ENCODE peak calls at places on chromosomes 11 and 22, in four cellular contexts. One of them, this sample, is unnamed.
A peak's percentile ranks its signal among the peaks of the same experiment; 100 is the strongest.

GRCh38 chr22:33073989-33074391 is 15.8 kb upstream of the SYN3 start:
- DNase-seq in lung: no peak
- DNase-seq in small intestine: no peak
- DNase-seq in upper lobe of right lung: no peak
- DNase-seq in this sample: no peak

GRCh38 chr11:69326622-69327219 is 32.8 kb downstream of the MYEOV start:
- DNase-seq in lung: no peak
- DNase-seq in small intestine: no peak
- DNase-seq in upper lobe of right lung: peak; percentile 17
- DNase-seq in this sample: no peak

GRCh38 chr11:112352907-112353306 is 92.2 kb upstream of the PLET1 start:
- DNase-seq in lung: no peak
- DNase-seq in small intestine: no peak
- DNase-seq in upper lobe of right lung: no peak
- DNase-seq in this sample: no peak

GRCh38 chr22:45134313-45134712 is 29.4 kb upstream of the NUP50 start:
- DNase-seq in lung: no peak
- DNase-seq in small intestine: no peak
- DNase-seq in upper lobe of right lung: no peak
- DNase-seq in this sample: no peak

GRCh38 chr11:101441747-101442146 is 142.1 kb downstream of the TRPC6 start:
- DNase-seq in lung: peak; percentile 52
- DNase-seq in small intestine: no peak
- DNase-seq in upper lobe of right lung: peak; percentile 66
- DNase-seq in this sample: no peak

GRCh38 chr11:35483131-35483800 is 42.1 kb downstream of the PAMR1 start:
- DNase-seq in lung: no peak
- DNase-seq in small intestine: no peak
- DNase-seq in upper lobe of right lung: no peak
- DNase-seq in this sample: no peak

GRCh38 chr11:102608699-102609098 is 16.4 kb downstream of the MMP20 start:
- DNase-seq in lung: no peak
- DNase-seq in small intestine: peak; percentile 23
- DNase-seq in upper lobe of right lung: no peak
- DNase-seq in this sample: no peak

GRCh38 chr11:113664981-113665710 is 41.0 kb downstream of the TMPRSS5 start:
- DNase-seq in lung: no peak
- DNase-seq in small intestine: peak; percentile 32
- DNase-seq in upper lobe of right lung: no peak
- DNase-seq in this sample: no peak

GRCh38 chr22:50530280-50530856 is 556 bp upstream of the TYMP start:
- DNase-seq in lung: peak; percentile 90
- DNase-seq in small intestine: peak; percentile 87
- DNase-seq in upper lobe of right lung: peak; percentile 96
- DNase-seq in this sample: no peak

GRCh38 chr11:112555491-112556364 is 295.1 kb upstream of the PLET1 start:
- DNase-seq in lung: peak; percentile 63
- DNase-seq in small intestine: peak; percentile 57
- DNase-seq in upper lobe of right lung: peak; percentile 84
- DNase-seq in this sample: peak; percentile 44

GRCh38 chr11:62340269-62340901 is 3.1 kb downstream of the ASRGL1 start:
- DNase-seq in lung: peak; percentile 38
- DNase-seq in small intestine: peak; percentile 69
- DNase-seq in upper lobe of right lung: no peak
- DNase-seq in this sample: peak; percentile 43

GRCh38 chr11:102168483-102168882 is 58.2 kb downstream of the YAP1 start:
- DNase-seq in lung: no peak
- DNase-seq in small intestine: no peak
- DNase-seq in upper lobe of right lung: no peak
- DNase-seq in this sample: no peak

GRCh38 chr22:25930083-25930482 is 188.1 kb downstream of the MYO18B start:
- DNase-seq in lung: no peak
- DNase-seq in small intestine: no peak
- DNase-seq in upper lobe of right lung: no peak
- DNase-seq in this sample: no peak

GRCh38 chr11:34259087-34259486 is 98.7 kb downstream of the ABTB2 start:
- DNase-seq in lung: no peak
- DNase-seq in small intestine: peak; percentile 77
- DNase-seq in upper lobe of right lung: no peak
- DNase-seq in this sample: no peak

GRCh38 chr11:1157645-1158591 is at the start of gene MUC5AC:
- DNase-seq in lung: no peak
- DNase-seq in small intestine: no peak
- DNase-seq in upper lobe of right lung: peak; percentile 60
- DNase-seq in this sample: no peak

GRCh38 chr11:69008774-69009440 is 4.1 kb downstream of the MRGPRF start:
- DNase-seq in lung: peak; percentile 65
- DNase-seq in small intestine: peak; percentile 81
- DNase-seq in upper lobe of right lung: peak; percentile 69
- DNase-seq in this sample: peak; percentile 72

GRCh38 chr22:49400136-49400865 is 427.4 kb downstream of the BRD1 start:
- DNase-seq in lung: no peak
- DNase-seq in small intestine: no peak
- DNase-seq in upper lobe of right lung: no peak
- DNase-seq in this sample: no peak

GRCh38 chr11:13429836-13430235 is 33.2 kb downstream of the BTBD10 start:
- DNase-seq in lung: no peak
- DNase-seq in small intestine: no peak
- DNase-seq in upper lobe of right lung: no peak
- DNase-seq in this sample: no peak

GRCh38 chr11:64296830-64297721 is 3.1 kb upstream of the CATSPERZ start:
- DNase-seq in lung: no peak
- DNase-seq in small intestine: no peak
- DNase-seq in upper lobe of right lung: no peak
- DNase-seq in this sample: no peak
- H3K27me3 ChIP-seq in lung: no peaks in the 10 kb centered on the region
- H3K27me3 ChIP-seq in small intestine: peaks cover 39% of the 10 kb centered on the region
- H3K27me3 ChIP-seq in upper lobe of right lung: peaks cover 72% of the 10 kb centered on the region
- H3K27me3 ChIP-seq in this sample: peaks cover 96% of the 10 kb centered on the region

DNA sequence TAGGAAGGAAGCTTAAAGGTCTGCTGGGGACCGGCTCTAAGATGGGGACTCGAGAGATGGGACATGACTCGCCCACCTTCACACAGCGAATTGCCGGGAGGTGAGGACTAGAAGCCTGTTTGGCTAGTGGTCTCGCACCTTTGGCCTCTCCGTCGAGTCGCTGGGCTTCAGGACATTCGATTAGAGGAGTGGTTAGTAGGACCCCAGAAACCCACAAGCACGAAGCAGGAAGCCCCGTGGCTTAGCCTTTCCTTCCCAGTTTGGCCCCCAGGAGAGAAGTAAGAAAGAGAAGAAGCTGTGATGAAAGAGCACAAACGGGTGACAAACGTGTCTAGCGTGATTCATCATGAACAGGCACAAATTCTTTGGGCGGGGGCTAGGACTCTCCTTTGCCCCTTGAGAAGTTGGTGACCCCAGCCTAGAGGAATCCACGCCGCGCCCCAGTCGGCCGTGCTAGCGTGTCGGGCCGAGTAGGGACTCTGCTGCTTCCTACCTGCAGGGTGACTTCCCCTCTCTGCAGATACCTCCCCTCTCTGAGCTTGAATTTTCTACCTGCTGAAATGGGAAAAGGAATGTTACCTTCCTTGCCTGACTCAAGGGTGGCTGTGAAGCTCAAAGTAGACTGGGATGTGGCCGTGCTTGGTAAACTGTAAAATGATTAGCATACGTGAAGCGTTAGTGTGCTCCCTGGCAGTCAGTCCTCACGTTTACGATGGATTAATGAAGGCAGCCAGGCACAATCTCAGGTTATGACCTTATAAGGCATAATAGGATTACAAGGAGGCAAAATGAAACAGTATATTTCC is 1.1 kb upstream of the ADM start:
- DNase-seq in lung: no peak
- DNase-seq in small intestine: peak; percentile 73
- DNase-seq in upper lobe of right lung: no peak
- DNase-seq in this sample: no peak
- H3K27me3 ChIP-seq in lung: no peaks in the 10 kb centered on the region
- H3K27me3 ChIP-seq in small intestine: no peaks in the 10 kb centered on the region
- H3K27me3 ChIP-seq in upper lobe of right lung: peaks cover 2% of the 10 kb centered on the region
- H3K27me3 ChIP-seq in this sample: peaks cover 36% of the 10 kb centered on the region

DNA sequence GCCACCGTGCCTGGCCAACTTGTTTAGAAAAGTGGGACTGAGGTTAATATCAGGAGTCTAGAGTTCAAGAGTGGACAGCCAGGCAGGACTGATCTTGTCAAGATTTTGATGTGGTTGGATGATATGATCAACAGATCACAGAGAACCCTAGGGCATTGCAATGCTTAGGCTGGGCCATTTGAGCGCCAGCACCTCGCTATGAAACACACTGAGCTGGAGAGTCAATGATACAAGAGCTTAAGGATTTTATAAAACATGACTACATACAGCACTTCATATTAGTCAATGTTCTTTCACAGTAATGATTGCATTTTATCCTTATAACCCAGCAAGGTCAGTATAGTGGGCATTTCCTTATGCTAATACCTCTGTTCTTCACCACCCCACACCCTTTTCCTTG is 15.4 kb upstream of the PEX26 start:
- DNase-seq in lung: no peak
- DNase-seq in small intestine: no peak
- DNase-seq in upper lobe of right lung: peak; percentile 32
- DNase-seq in this sample: no peak
- H3K27me3 ChIP-seq in lung: no peaks in the 10 kb centered on the region
- H3K27me3 ChIP-seq in small intestine: no peaks in the 10 kb centered on the region
- H3K27me3 ChIP-seq in upper lobe of right lung: peaks cover 17% of the 10 kb centered on the region
- H3K27me3 ChIP-seq in this sample: no peaks in the 10 kb centered on the region

GRCh38 chr11:96254087-96254486 is 88.9 kb downstream of the MAML2 start:
- DNase-seq in lung: no peak
- DNase-seq in small intestine: peak; percentile 45
- DNase-seq in upper lobe of right lung: no peak
- DNase-seq in this sample: no peak
- H3K27me3 ChIP-seq in lung: no peaks in the 10 kb centered on the region
- H3K27me3 ChIP-seq in small intestine: no peaks in the 10 kb centered on the region
- H3K27me3 ChIP-seq in upper lobe of right lung: no peaks in the 10 kb centered on the region
- H3K27me3 ChIP-seq in this sample: no peaks in the 10 kb centered on the region

GRCh38 chr11:17695454-17696441 is 23.6 kb upstream of the MYOD1 start:
- DNase-seq in lung: no peak
- DNase-seq in small intestine: no peak
- DNase-seq in upper lobe of right lung: no peak
- DNase-seq in this sample: no peak
- H3K27me3 ChIP-seq in lung: peaks cover 14% of the 10 kb centered on the region
- H3K27me3 ChIP-seq in small intestine: peaks cover 24% of the 10 kb centered on the region
- H3K27me3 ChIP-seq in upper lobe of right lung: peaks cover 47% of the 10 kb centered on the region
- H3K27me3 ChIP-seq in this sample: peaks cover 81% of the 10 kb centered on the region

GRCh38 chr11:128501008-128501407 is 86.3 kb downstream of the ETS1 start:
- DNase-seq in lung: no peak
- DNase-seq in small intestine: no peak
- DNase-seq in upper lobe of right lung: no peak
- DNase-seq in this sample: no peak
- H3K27me3 ChIP-seq in lung: no peaks in the 10 kb centered on the region
- H3K27me3 ChIP-seq in small intestine: no peaks in the 10 kb centered on the region
- H3K27me3 ChIP-seq in upper lobe of right lung: no peaks in the 10 kb centered on the region
- H3K27me3 ChIP-seq in this sample: no peaks in the 10 kb centered on the region

DNA sequence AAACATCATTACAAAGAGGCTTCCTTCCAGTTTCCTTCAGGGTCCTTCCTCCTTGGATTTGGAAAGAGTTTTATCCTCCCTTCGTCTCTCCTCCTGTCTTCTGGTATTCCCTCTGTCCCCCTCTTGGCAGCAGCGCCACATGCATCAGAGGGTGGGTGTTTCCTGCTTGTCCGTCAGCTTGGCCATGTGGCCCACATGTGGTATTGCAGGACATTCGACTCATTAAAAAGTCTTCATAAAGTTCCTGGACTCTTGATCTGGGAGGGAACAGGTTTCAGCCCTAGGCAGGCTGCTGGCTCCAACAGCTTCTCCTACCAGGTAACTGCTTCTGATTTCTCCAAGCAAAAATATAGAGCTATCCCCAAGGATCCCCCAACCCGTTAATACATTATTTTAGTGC is 189.8 kb downstream of the CSNK2A3 start:
- DNase-seq in lung: no peak
- DNase-seq in small intestine: peak; percentile 78
- DNase-seq in upper lobe of right lung: no peak
- DNase-seq in this sample: no peak
- H3K27me3 ChIP-seq in lung: no peaks in the 10 kb centered on the region
- H3K27me3 ChIP-seq in small intestine: no peaks in the 10 kb centered on the region
- H3K27me3 ChIP-seq in upper lobe of right lung: no peaks in the 10 kb centered on the region
- H3K27me3 ChIP-seq in this sample: no peaks in the 10 kb centered on the region